ENCODE peak calls at places on chromosomes 7 and 10, in four cellular contexts. X is neuronal stem cell, N is IMR-90, R is H9. T is an unnamed sample.

GRCh38 chr10:46096909-46097575 is 51.0 kb upstream of the MSMB start:
- DNase-seq in X (no peak), N (no peak), R (no peak), T (no peak)

GRCh38 chr10:131943021-131943814 is 38.5 kb downstream of the BNIP3 start:
- DNase-seq in X (no peak), N (no peak), R (peak), T (no peak)

GRCh38 chr10:89625041-89625765 is 19.8 kb downstream of the PANK1 start:
- DNase-seq in X (no peak), N (peak), R (no peak), T (no peak)

GRCh38 chr10:111128331-111129167 is 51.7 kb downstream of the ADRA2A start:
- DNase-seq in X (no peak), N (peak), R (peak), T (peak)

GRCh38 chr10:3852147-3852904 is 67.3 kb upstream of the KLF6 start:
- DNase-seq in X (no peak), N (peak), R (no peak), T (peak)

GRCh38 chr7:26397326-26397725 is 105.7 kb downstream of the SNX10 start:
- DNase-seq in X (no peak), N (no peak), R (no peak), T (no peak)

GRCh38 chr10:81018898-81019890 is 481.5 kb downstream of the SH2D4B start:
- DNase-seq in X (peak), N (peak), R (peak), T (peak)

GRCh38 chr10:26446258-26446657 is 8.1 kb downstream of the APBB1IP start:
- DNase-seq in X (no peak), N (no peak), R (no peak), T (no peak)

GRCh38 chr7:157253850-157254249 is 83.0 kb upstream of the DNAJB6 start:
- DNase-seq in X (no peak), N (no peak), R (no peak), T (no peak)

GRCh38 chr7:47458057-47458456 is 123.9 kb downstream of the TNS3 start:
- DNase-seq in X (no peak), N (peak), R (no peak), T (peak)

GRCh38 chr10:111546216-111546615 is 469.4 kb downstream of the ADRA2A start:
- DNase-seq in X (no peak), N (no peak), R (no peak), T (no peak)

GRCh38 chr7:91537260-91538152 is 273.3 kb downstream of the FZD1 start:
- DNase-seq in X (no peak), N (no peak), R (no peak), T (no peak)

GRCh38 chr7:121360564-121360963 is 31.8 kb downstream of the WNT16 start:
- DNase-seq in X (no peak), N (no peak), R (no peak), T (no peak)

GRCh38 chr7:84790873-84791272 is 396.0 kb downstream of the SEMA3D start:
- DNase-seq in X (no peak), N (peak), R (no peak), T (no peak)

GRCh38 chr10:58175990-58176910 is 91.4 kb downstream of the IPMK start:
- DNase-seq in X (peak), N (peak), R (no peak), T (no peak)

GRCh38 chr10:74988787-74989574 is 122.5 kb upstream of the SAMD8 start:
- DNase-seq in X (no peak), N (no peak), R (no peak), T (no peak)

GRCh38 chr10:132497083-132497680 is 40.4 kb upstream of the INPP5A start:
- DNase-seq in X (no peak), N (no peak), R (peak), T (no peak)

GRCh38 chr7:142110098-142110497 is 1.4 kb upstream of the MGAM2 start:
- DNase-seq in X (no peak), N (no peak), R (no peak), T (no peak)

GRCh38 chr7:158924956-158925355 is 68.6 kb downstream of the DYNC2I1 start:
- DNase-seq in X (no peak), N (peak), R (no peak), T (no peak)

GRCh38 chr7:17408245-17408903 is 109.9 kb downstream of the AHR start:
- DNase-seq in X (no peak), N (peak), R (no peak), T (peak)

GRCh38 chr10:132120734-132121510 is 55.2 kb downstream of the JAKMIP3 start:
- DNase-seq in X (no peak), N (no peak), R (no peak), T (no peak)

GRCh38 chr10:71236286-71236685 is 23.9 kb downstream of the UNC5B start:
- DNase-seq in X (no peak), N (no peak), R (no peak), T (no peak)

GRCh38 chr10:317219-317868 is 182.1 kb downstream of the ZMYND11 start:
- DNase-seq in X (no peak), N (peak), R (no peak), T (no peak)

GRCh38 chr10:79403441-79404230 is 41.8 kb downstream of the ZCCHC24 start:
- DNase-seq in X (peak), N (no peak), R (peak), T (no peak)

GRCh38 chr7:134473861-134474291 is 15.0 kb upstream of the AKR1B1 start:
- DNase-seq in X (no peak), N (peak), R (no peak), T (peak)

GRCh38 chr10:129500617-129501339 is 33.7 kb downstream of the MGMT start:
- DNase-seq in X (no peak), N (no peak), R (no peak), T (no peak)

GRCh38 chr10:5538446-5538845 is 13.7 kb downstream of the CALML3 start:
- DNase-seq in X (no peak), N (peak), R (no peak), T (no peak)

GRCh38 chr7:37281368-37282092 is 167.1 kb downstream of the ELMO1 start:
- DNase-seq in X (no peak), N (no peak), R (no peak), T (no peak)

GRCh38 chr7:99260395-99260794 is 12.2 kb upstream of the MYH16 start:
- DNase-seq in X (no peak), N (no peak), R (no peak), T (no peak)

GRCh38 chr7:148296994-148297644 is 293.4 kb upstream of the C7orf33 start:
- DNase-seq in X (no peak), N (no peak), R (no peak), T (no peak)

GRCh38 chr7:29278362-29279070 is 83.9 kb downstream of the CHN2 start:
- DNase-seq in X (no peak), N (no peak), R (no peak), T (no peak)

GRCh38 chr7:23287612-23288011 is 11.5 kb upstream of the MALSU1 start:
- DNase-seq in X (no peak), N (no peak), R (no peak), T (peak)

GRCh38 chr10:15370212-15370740 is 813 bp downstream of the FAM171A1 start:
- DNase-seq in X (peak), N (peak), R (no peak), T (no peak)

GRCh38 chr7:105769951-105770628 is 106.3 kb downstream of the ATXN7L1 start:
- DNase-seq in X (no peak), N (peak), R (no peak), T (peak)

GRCh38 chr7:106717254-106717996 is 56.5 kb upstream of the CCDC71L start:
- DNase-seq in X (no peak), N (peak), R (no peak), T (peak)

GRCh38 chr10:71436268-71436922 is 39.7 kb downstream of the CDH23 start:
- DNase-seq in X (no peak), N (no peak), R (no peak), T (no peak)

GRCh38 chr10:104505521-104506041 is 135.5 kb upstream of the SORCS3 start:
- DNase-seq in X (no peak), N (no peak), R (no peak), T (no peak)

GRCh38 chr10:104501449-104501848 is 139.6 kb upstream of the SORCS3 start:
- DNase-seq in X (no peak), N (no peak), R (no peak), T (no peak)

GRCh38 chr10:104498345-104498955 is 142.6 kb upstream of the SORCS3 start:
- DNase-seq in X (no peak), N (no peak), R (no peak), T (no peak)

GRCh38 chr10:104502907-104503306 is 138.2 kb upstream of the SORCS3 start:
- DNase-seq in X (no peak), N (no peak), R (no peak), T (no peak)

DNA sequence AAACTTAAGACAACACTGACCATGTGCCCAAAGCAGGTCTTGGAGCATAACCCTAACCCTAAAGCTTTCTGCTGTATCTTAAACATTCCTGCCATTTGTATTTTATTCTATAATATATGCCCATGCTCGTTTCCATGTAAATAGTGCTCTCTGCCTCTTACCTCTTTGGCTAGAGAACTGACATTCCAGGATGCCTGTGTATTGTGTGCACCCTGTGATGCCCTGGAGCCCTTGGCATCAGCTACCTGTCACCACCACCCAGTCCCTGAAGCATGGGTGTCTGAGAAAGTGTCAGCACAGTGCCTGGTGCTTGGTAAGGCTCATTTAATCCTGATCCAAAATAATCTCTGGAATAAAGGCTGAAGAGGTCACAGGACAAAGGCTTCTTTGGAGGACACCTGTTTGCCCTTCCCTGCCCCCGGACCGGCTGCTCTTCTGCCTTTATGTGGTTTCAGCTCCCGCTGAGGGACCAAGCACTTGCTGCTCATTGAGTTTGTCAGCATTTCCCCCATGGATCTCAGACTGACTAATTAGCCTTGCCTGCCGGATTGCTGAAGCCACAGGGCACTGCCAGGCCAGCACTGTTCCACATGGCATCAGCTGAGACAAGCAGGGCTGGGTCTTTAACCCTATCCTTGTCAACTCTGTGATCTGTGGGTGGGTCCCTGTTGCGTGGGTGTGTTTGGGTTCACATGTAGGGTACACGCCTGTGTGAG is 139.1 kb upstream of the SORCS3 start:
- DNase-seq in X (peak), N (no peak), R (no peak), T (no peak)
- H2BK5ac ChIP-seq in X (no peak), N (no peak), R (no peak), T (no peak)

GRCh38 chr10:91591792-91592165 is 41.1 kb downstream of the PPP1R3C start:
- DNase-seq in X (no peak), N (no peak), R (no peak), T (no peak)
- H3K18ac ChIP-seq in X (no peak), N (peak), R (no peak), T (no peak)

GRCh38 chr7:102103027-102103372 is 183.7 kb upstream of the SH2B2 start:
- DNase-seq in X (no peak), N (no peak), R (no peak), T (no peak)
- H2BK5ac ChIP-seq in X (no peak), N (no peak), R (no peak), T (no peak)

GRCh38 chr10:101020427-101020826 is 10.5 kb downstream of the PDZD7 start:
- DNase-seq in X (no peak), N (no peak), R (no peak), T (no peak)

GRCh38 chr10:101018118-101018599 is 12.8 kb downstream of the PDZD7 start:
- DNase-seq in X (no peak), N (no peak), R (peak), T (peak)

GRCh38 chr10:101019440-101019703 is 11.6 kb downstream of the PDZD7 start:
- DNase-seq in X (no peak), N (no peak), R (no peak), T (no peak)

GRCh38 chr10:101016814-101017213 is 14.1 kb downstream of the PDZD7 start:
- DNase-seq in X (no peak), N (no peak), R (no peak), T (no peak)

GRCh38 chr10:101018600-101019439 is 12.1 kb downstream of the PDZD7 start:
- DNase-seq in X (no peak), N (peak), R (peak), T (peak)
- H3K18ac ChIP-seq in X (peak), N (no peak), R (no peak), T (no peak)